ENCODE peak calls at places on chromosomes 1 and 21, in seven cellular contexts. O is astrocyte of the spinal cord, S is AG04450, T is mesenteric fat pad, C is cardiac muscle cell, U is fibroblast of mammary gland, G is ureter. D is an unnamed sample.
A peak's percentile ranks its signal among the peaks of the same experiment; 100 is the strongest.

GRCh38 chr21:45979141-45979631 is 2.4 kb upstream of the COL6A1 start:
- DNase-seq in T (peak; percentile 89), C (no peak), O (peak; percentile 47), G (no peak), S (no peak), U (peak; percentile 75), D (no peak)

GRCh38 chr1:69888657-69889056 is 316.7 kb downstream of the LRRC40 start:
- DNase-seq in S (no peak), C (no peak), U (no peak), T (no peak), O (no peak), G (no peak), D (no peak)

GRCh38 chr1:155859881-155860841 is 794 bp downstream of the SYT11 start:
- DNase-seq in T (peak; percentile 92), S (peak; percentile 74), C (peak; percentile 89), G (peak; percentile 80), U (peak; percentile 74), O (peak; percentile 92), D (peak; percentile 32)

GRCh38 chr1:6207075-6207885 is 1.4 kb downstream of the RNF207 start:
- DNase-seq in S (no peak), C (no peak), T (no peak), G (no peak), U (no peak), O (no peak), D (no peak)

GRCh38 chr1:92949937-92950817 is 11.1 kb downstream of the DIPK1A start:
- DNase-seq in T (no peak), U (peak; percentile 63), S (no peak), C (peak; percentile 77), G (no peak), O (peak; percentile 49), D (no peak)

GRCh38 chr1:45430486-45430885 is 60.5 kb downstream of the TESK2 start:
- DNase-seq in G (no peak), C (no peak), O (no peak), T (no peak), U (no peak), S (no peak), D (no peak)

GRCh38 chr1:41532206-41532975 is 47.9 kb upstream of the EDN2 start:
- DNase-seq in G (no peak), O (no peak), C (no peak), U (no peak), S (no peak), T (peak; percentile 62), D (no peak)

GRCh38 chr1:168743001-168743400 is 14.0 kb upstream of the DPT start:
- DNase-seq in T (no peak), C (no peak), U (no peak), O (no peak), G (no peak), S (no peak), D (no peak)

GRCh38 chr1:67801903-67802302 is 31.4 kb downstream of the GNG12 start:
- DNase-seq in O (no peak), C (no peak), S (no peak), T (no peak), G (no peak), U (no peak), D (no peak)

GRCh38 chr1:9842781-9843575 is 19.2 kb upstream of the CLSTN1 start:
- DNase-seq in O (peak; percentile 13), T (peak; percentile 85), G (no peak), U (no peak), C (peak; percentile 55), S (no peak), D (no peak)

GRCh38 chr1:218585565-218586184 is 240.5 kb downstream of the TGFB2 start:
- DNase-seq in O (peak; percentile 91), S (peak; percentile 29), T (no peak), G (no peak), C (peak; percentile 67), U (peak; percentile 87), D (no peak)

GRCh38 chr1:10791117-10791951 is 5.1 kb downstream of the CASZ1 start:
- DNase-seq in G (no peak), C (no peak), O (no peak), S (no peak), U (no peak), T (no peak), D (no peak)